ENCODE peak calls at places on chromosome 3, in four cellular contexts. J is Peyer's patch, N is breast epithelium, I is fibroblast of lung. T is an unnamed sample. For H3K4me1, the result is how much of the 10 kb centered on the place peaks cover.

GRCh38 chr3:172137287-172138030 is 98.1 kb downstream of the FNDC3B start:
- DNase-seq in J (no peak), N (no peak), I (no peak), T (no peak)

GRCh38 chr3:144187531-144188230 is 216.1 kb downstream of the DIPK2A start:
- DNase-seq in J (no peak), N (no peak), I (peak), T (no peak)

GRCh38 chr3:196979545-196979944 is 10.9 kb upstream of the PIGZ start:
- DNase-seq in J (no peak), N (no peak), I (peak), T (peak)

GRCh38 chr3:143306419-143306818 is 186.8 kb downstream of the CHST2 start:
- DNase-seq in J (no peak), N (no peak), I (no peak), T (no peak)

GRCh38 chr3:132399054-132399929 is 18.0 kb upstream of the DNAJC13 start:
- DNase-seq in J (no peak), N (no peak), I (peak), T (no peak)

GRCh38 chr3:89108154-89108553 is 733 bp downstream of the EPHA3 start:
- DNase-seq in J (no peak), N (no peak), I (no peak), T (no peak)

GRCh38 chr3:133426721-133427120 is 26.9 kb downstream of the BFSP2 start:
- DNase-seq in J (no peak), N (no peak), I (peak), T (no peak)

GRCh38 chr3:125186261-125186770 is 26.2 kb downstream of the SLC12A8 start:
- DNase-seq in J (no peak), N (no peak), I (peak), T (no peak)

GRCh38 chr3:189229421-189229820 is 57.6 kb downstream of the TPRG1 start:
- DNase-seq in J (no peak), N (no peak), I (no peak), T (no peak)

GRCh38 chr3:173410836-173411235 is 13.3 kb downstream of the NLGN1 start:
- DNase-seq in J (no peak), N (no peak), I (no peak), T (no peak)

GRCh38 chr3:43748179-43748578 is 57.4 kb downstream of the ABHD5 start:
- DNase-seq in J (no peak), N (no peak), I (peak), T (no peak)

GRCh38 chr3:149356044-149356592 is 21.3 kb downstream of the TM4SF1 start:
- DNase-seq in J (no peak), N (no peak), I (no peak), T (no peak)

GRCh38 chr3:70606018-70606417 is 293.6 kb upstream of the MDFIC2 start:
- DNase-seq in J (no peak), N (no peak), I (peak), T (no peak)

GRCh38 chr3:43024183-43024865 is 45.2 kb downstream of the GASK1A start:
- DNase-seq in J (peak), N (no peak), I (no peak), T (no peak)

GRCh38 chr3:146189519-146190173 is 28.7 kb upstream of the PLOD2 start:
- DNase-seq in J (no peak), N (no peak), I (peak), T (no peak)

GRCh38 chr3:128859573-128860154 is 19.8 kb upstream of the ACAD9 start:
- DNase-seq in J (no peak), N (no peak), I (no peak), T (no peak)

GRCh38 chr3:49711489-49711888 is 8.0 kb downstream of the AMIGO3 start:
- DNase-seq in J (no peak), N (no peak), I (no peak), T (no peak)

GRCh38 chr3:150184426-150185071 is 213.9 kb upstream of the PFN2 start:
- DNase-seq in J (no peak), N (no peak), I (peak), T (no peak)

GRCh38 chr3:60053518-60054265 is 1003.9 kb upstream of the CFAP20DC start:
- DNase-seq in J (no peak), N (no peak), I (peak), T (no peak)

GRCh38 chr3:184443364-184443763 is 63.5 kb downstream of the CHRD start:
- DNase-seq in J (no peak), N (no peak), I (peak), T (no peak)

GRCh38 chr3:44468572-44469520 is 8.6 kb downstream of the ZNF445 start:
- DNase-seq in J (no peak), N (no peak), I (peak), T (no peak)

GRCh38 chr3:15631426-15632211 is 30.1 kb downstream of the BTD start:
- DNase-seq in J (no peak), N (no peak), I (no peak), T (no peak)
- H3K4me1 ChIP-seq in J (under half), N (under half), I (under half), T (half or more)

DNA sequence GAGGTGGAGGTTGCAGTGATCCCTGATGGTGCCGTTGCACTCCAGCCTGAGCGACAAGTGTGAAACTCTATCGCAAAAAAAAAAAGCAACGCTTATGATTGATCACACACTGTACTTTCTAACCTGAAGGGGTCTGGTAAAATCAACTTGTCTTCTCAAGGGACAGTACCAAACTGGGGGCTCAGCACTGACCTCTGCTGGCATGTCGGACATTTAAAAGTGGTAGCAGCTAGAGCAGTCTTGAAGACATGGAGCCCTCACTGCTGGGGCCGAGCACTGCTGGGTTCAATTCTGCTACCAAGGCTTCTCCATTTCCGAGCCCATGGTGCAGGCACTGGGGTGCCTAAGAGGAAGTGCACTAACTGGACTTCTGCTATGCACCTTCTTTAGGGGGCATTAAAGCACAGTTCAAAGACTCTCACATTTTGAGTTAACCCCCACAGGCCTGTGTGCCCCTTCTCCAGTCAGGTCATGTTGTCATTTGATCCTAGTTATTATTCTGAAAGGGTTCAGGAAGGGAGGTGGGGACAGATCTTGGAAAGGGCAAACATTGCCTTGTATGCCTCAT is 26.4 kb upstream of the LAMP3 start:
- DNase-seq in J (peak), N (no peak), I (no peak), T (no peak)
- TF ChIP-seq CTCF in J (peak), N (no peak), I (no peak), T (peak)

GRCh38 chr3:31917303-31917903 is 63.7 kb downstream of the OSBPL10 start:
- DNase-seq in J (peak), N (no peak), I (no peak), T (no peak)
- H3K4me3 ChIP-seq in J (no peak), N (no peak), I (peak), T (no peak)

DNA sequence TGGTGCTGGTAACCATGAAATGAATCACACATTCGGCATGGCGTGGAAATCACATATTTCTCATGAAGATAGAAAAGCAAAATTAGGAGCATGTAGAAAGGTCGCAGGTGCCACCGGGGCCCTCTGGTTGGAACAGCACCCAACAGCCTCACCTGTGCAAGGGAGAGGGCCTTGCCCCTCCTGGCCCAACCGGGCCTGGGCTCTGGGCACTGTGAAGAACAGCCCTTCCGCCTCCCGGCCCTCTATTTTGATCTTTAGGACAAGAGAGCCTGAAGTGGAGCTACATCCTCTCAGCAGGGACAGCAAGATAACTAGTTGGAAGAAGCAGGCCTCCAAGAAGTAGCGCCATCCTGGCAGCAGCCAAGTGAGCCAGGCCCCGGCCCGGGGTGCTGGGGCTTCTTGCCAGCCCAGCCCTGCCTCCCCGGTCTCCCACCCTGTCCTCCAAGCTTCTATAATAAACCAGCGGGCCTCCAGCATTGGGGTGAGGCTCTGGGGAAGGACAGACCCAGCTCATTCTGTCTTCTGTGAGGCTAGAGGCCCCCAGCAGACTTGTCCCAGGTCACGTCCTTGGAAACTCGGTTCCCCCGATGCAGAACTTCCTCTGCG is 46.1 kb upstream of the FGD5 start:
- DNase-seq in J (no peak), N (no peak), I (no peak), T (no peak)
- H3K4me1 ChIP-seq in J (under half), N (under half), I (under half), T (under half)

GRCh38 chr3:52536369-52537164 is at the start of gene UQCC5:
- DNase-seq in J (peak), N (peak), I (peak), T (peak)
- TF ChIP-seq CTCF in J (no peak), N (no peak), I (no peak), T (no peak)

T was measured in RWPE2.